ENCODE peak calls at places on chromosomes 5 and 9, in seven cellular contexts. G, F, K, R, O, S and T are unnamed samples.
A peak's percentile ranks its signal among the peaks of the same experiment; 100 is the strongest.

GRCh38 chr5:160467555-160468418 is 46.1 kb downstream of the PTTG1 start:
- DNase-seq in G (peak; percentile 79), F (peak; percentile 81), K (peak; percentile 32), R (peak; percentile 9), O (peak; percentile 83), S (peak; percentile 30), T (no peak)

GRCh38 chr5:94480511-94480910 is 137.9 kb downstream of the KIAA0825 start:
- DNase-seq in G (no peak), F (no peak), K (no peak), R (no peak), O (no peak), S (no peak), T (no peak)

GRCh38 chr9:124835026-124835501 is 18.2 kb upstream of the WDR38 start:
- DNase-seq in G (peak; percentile 78), F (peak; percentile 81), K (peak; percentile 74), R (peak; percentile 73), O (no peak), S (no peak), T (peak; percentile 95)

GRCh38 chr5:139422307-139422893 is 16.9 kb downstream of the DNAJC18 start:
- DNase-seq in G (peak; percentile 61), F (peak; percentile 76), K (peak; percentile 57), R (no peak), O (peak; percentile 79), S (peak; percentile 85), T (peak; percentile 84)

GRCh38 chr9:96854877-96855273 is 561 bp upstream of the ZNF782 start:
- DNase-seq in G (no peak), F (no peak), K (no peak), R (no peak), O (no peak), S (no peak), T (no peak)

GRCh38 chr5:66130493-66130892 is 13.6 kb upstream of the SREK1 start:
- DNase-seq in G (no peak), F (no peak), K (no peak), R (no peak), O (no peak), S (no peak), T (no peak)

GRCh38 chr5:156595132-156595787 is 254.8 kb upstream of the PPP1R2B start:
- DNase-seq in G (peak; percentile 42), F (no peak), K (no peak), R (no peak), O (no peak), S (no peak), T (no peak)

GRCh38 chr9:134455951-134456739 is 129.9 kb downstream of the RXRA start:
- DNase-seq in G (peak; percentile 99), F (peak; percentile 64), K (peak; percentile 60), R (peak; percentile 79), O (no peak), S (peak; percentile 59), T (peak; percentile 85)

GRCh38 chr5:171415115-171415730 is 4.2 kb upstream of the FGF18 start:
- DNase-seq in G (peak; percentile 81), F (peak; percentile 56), K (no peak), R (no peak), O (no peak), S (no peak), T (peak; percentile 55)

GRCh38 chr9:87160148-87161107 is 213.1 kb upstream of the GAS1 start:
- DNase-seq in G (no peak), F (no peak), K (no peak), R (no peak), O (no peak), S (no peak), T (no peak)

GRCh38 chr9:87667164-87667738 is 58.7 kb upstream of the CTSL start:
- DNase-seq in G (no peak), F (no peak), K (no peak), R (no peak), O (peak; percentile 56), S (peak; percentile 51), T (no peak)

GRCh38 chr5:159878988-159879471 is 37.3 kb upstream of the ADRA1B start:
- DNase-seq in G (peak; percentile 87), F (no peak), K (peak; percentile 42), R (peak; percentile 63), O (no peak), S (peak; percentile 71), T (peak; percentile 42)

GRCh38 chr5:90055831-90056328 is 353.7 kb downstream of the CETN3 start:
- DNase-seq in G (peak; percentile 89), F (peak; percentile 86), K (no peak), R (no peak), O (no peak), S (no peak), T (peak; percentile 55)

GRCh38 chr9:113828211-113828610 is 47.9 kb upstream of the ZNF618 start:
- DNase-seq in G (peak; percentile 5), F (no peak), K (no peak), R (no peak), O (no peak), S (no peak), T (no peak)

GRCh38 chr5:179265529-179266290 is 79.6 kb downstream of the ADAMTS2 start:
- DNase-seq in G (peak; percentile 99), F (peak; percentile 19), K (peak; percentile 68), R (peak; percentile 97), O (no peak), S (no peak), T (peak; percentile 72)

GRCh38 chr5:173538018-173538417 is 78.4 kb downstream of the BOD1 start:
- DNase-seq in G (no peak), F (no peak), K (no peak), R (no peak), O (no peak), S (no peak), T (no peak)

GRCh38 chr5:135225856-135226560 is 173.0 kb downstream of the MACROH2A1 start:
- DNase-seq in G (no peak), F (no peak), K (peak; percentile 2), R (no peak), O (no peak), S (no peak), T (no peak)

GRCh38 chr5:132354828-132355765 is 14.4 kb upstream of the SLC22A5 start:
- DNase-seq in G (no peak), F (no peak), K (no peak), R (no peak), O (no peak), S (no peak), T (no peak)

GRCh38 chr9:98465799-98466198 is 210.3 kb upstream of the TBC1D2 start:
- DNase-seq in G (no peak), F (no peak), K (no peak), R (no peak), O (no peak), S (no peak), T (no peak)

GRCh38 chr9:116156621-116157314 is 3.2 kb downstream of the PAPPA start:
- DNase-seq in G (peak; percentile 65), F (peak; percentile 71), K (peak; percentile 24), R (peak; percentile 57), O (no peak), S (peak; percentile 72), T (no peak)

GRCh38 chr5:66643383-66643782 is 47.2 kb downstream of the MAST4 start:
- DNase-seq in G (no peak), F (no peak), K (no peak), R (no peak), O (no peak), S (no peak), T (no peak)

GRCh38 chr9:28774433-28775029 is 1201.2 kb upstream of the C9orf72 start:
- DNase-seq in G (peak; percentile 6), F (peak; percentile 64), K (no peak), R (no peak), O (peak; percentile 33), S (peak; percentile 7), T (peak; percentile 29)

GRCh38 chr9:81673310-81673709 is 16.0 kb downstream of the TLE1 start:
- DNase-seq in G (no peak), F (no peak), K (no peak), R (no peak), O (no peak), S (no peak), T (no peak)

GRCh38 chr9:81669011-81669739 is 20.2 kb downstream of the TLE1 start:
- DNase-seq in G (peak; percentile 82), F (no peak), K (no peak), R (no peak), O (no peak), S (no peak), T (no peak)

GRCh38 chr9:81666123-81666522 is 23.2 kb downstream of the TLE1 start:
- DNase-seq in G (peak; percentile 53), F (peak; percentile 72), K (no peak), R (no peak), O (no peak), S (no peak), T (peak; percentile 97)

GRCh38 chr9:81671880-81672280 is 17.5 kb downstream of the TLE1 start:
- DNase-seq in G (peak; percentile 90), F (no peak), K (peak; percentile 95), R (peak; percentile 93), O (no peak), S (no peak), T (no peak)
- H3K27ac ChIP-seq in G (no peak overlapping the region), F (no peak overlapping the region), K (no peak overlapping the region), R (no peak overlapping the region), O (no peak overlapping the region), S (peak overlapping the region; percentile 29), T (no peak overlapping the region)

GRCh38 chr5:64680289-64680688 is 10.0 kb upstream of the SHISAL2B start:
- DNase-seq in G (no peak), F (peak; percentile 31), K (no peak), R (no peak), O (no peak), S (no peak), T (peak; percentile 26)
- TF ChIP-seq CTCF in G (no peak), F (peak; percentile 43), K (no peak), R (no peak), O (peak; percentile 31), S (no peak), T (no peak)

DNA sequence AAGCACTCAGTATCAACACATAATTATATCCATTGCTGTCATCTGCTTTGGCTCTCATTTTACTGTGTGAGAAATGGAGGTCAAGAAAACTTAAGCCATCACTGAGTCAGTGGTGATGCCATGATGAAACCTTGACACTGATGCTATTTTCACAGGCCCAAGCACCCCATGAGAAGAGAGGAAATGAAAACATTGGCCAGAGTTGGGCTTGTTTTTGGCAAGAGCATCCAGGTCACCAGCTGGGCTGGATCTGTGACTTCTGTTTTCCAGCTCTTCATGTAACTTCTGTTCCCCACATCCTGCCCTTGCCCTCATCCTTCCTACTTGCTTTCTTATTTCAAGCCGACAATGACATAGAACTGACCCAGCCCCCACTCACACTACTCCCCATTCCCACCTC is 10.0 kb downstream of the LCP2 start:
- DNase-seq in G (no peak), F (no peak), K (peak; percentile 44), R (peak; percentile 82), O (no peak), S (no peak), T (no peak)
- H3K27ac ChIP-seq in G (no peak overlapping the region), F (no peak overlapping the region), K (no peak overlapping the region), R (no peak overlapping the region), O (no peak overlapping the region), S (no peak overlapping the region), T (no peak overlapping the region)

GRCh38 chr5:1204693-1205242 is 3.4 kb downstream of the SLC6A19 start:
- DNase-seq in G (peak; percentile 10), F (peak; percentile 44), K (no peak), R (peak; percentile 30), O (peak; percentile 6), S (peak; percentile 28), T (no peak)
- TF ChIP-seq CTCF in G (peak; percentile 23), F (peak; percentile 52), K (no peak), R (no peak), O (no peak), S (no peak), T (no peak)

DNA sequence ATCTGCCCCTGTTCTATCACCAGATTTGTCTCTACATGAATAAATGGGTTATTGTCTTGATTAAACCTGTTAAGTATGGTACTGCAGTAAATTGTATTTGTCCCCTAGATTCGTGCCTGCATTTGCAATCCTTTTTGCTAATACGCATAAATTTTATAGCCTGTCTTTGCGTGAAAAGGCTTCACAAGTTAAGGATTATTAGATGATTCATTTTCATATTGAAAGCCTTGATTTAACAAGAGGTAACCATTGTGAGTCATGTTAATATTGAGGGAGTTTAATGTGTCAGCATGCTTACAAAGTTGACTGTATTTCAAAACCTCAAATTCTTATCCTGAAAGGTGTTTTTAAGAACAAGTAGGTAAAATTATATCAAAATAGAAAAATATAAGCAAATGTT is 204.6 kb downstream of the PCSK1 start:
- DNase-seq in G (peak; percentile 71), F (peak; percentile 77), K (no peak), R (no peak), O (no peak), S (no peak), T (peak; percentile 91)
- H3K27ac ChIP-seq in G (no peak overlapping the region), F (peak overlapping the region; percentile 84), K (no peak overlapping the region), R (no peak overlapping the region), O (no peak overlapping the region), S (peak overlapping the region; percentile 80), T (no peak overlapping the region)